ENCODE peak calls at places on chromosome 10, in seven cellular contexts. Z, V, D, M, C, F and R are unnamed samples.

GRCh38 chr10:110617455-110618162 is 26.5 kb upstream of the RBM20 start:
- DNase-seq in V (no peak), D (no peak), Z (no peak), C (peak; percentile 38), F (peak; percentile 66), M (no peak), R (no peak)

GRCh38 chr10:14822879-14823755 is 14.7 kb downstream of the CDNF start:
- DNase-seq in F (no peak), C (peak; percentile 32), V (peak; percentile 56), M (peak; percentile 12), Z (peak; percentile 20), D (no peak), R (no peak)

GRCh38 chr10:77869626-77870420 is 56.7 kb downstream of the DLG5 start:
- DNase-seq in M (peak; percentile 39), F (no peak), C (no peak), D (no peak), V (no peak), Z (no peak), R (no peak)

GRCh38 chr10:22851865-22852239 is 76.0 kb upstream of the ARMC3 start:
- DNase-seq in C (no peak), F (no peak), M (peak; percentile 74), Z (no peak), V (no peak), D (no peak), R (no peak)

GRCh38 chr10:88477343-88478085 is 105.6 kb downstream of the RNLS start:
- DNase-seq in M (peak; percentile 15), C (no peak), F (no peak), Z (no peak), D (no peak), V (no peak), R (no peak)

GRCh38 chr10:6173203-6173602 is 29.5 kb upstream of the PFKFB3 start:
- DNase-seq in F (no peak), C (no peak), V (no peak), Z (peak; percentile 61), D (no peak), M (no peak), R (no peak)

GRCh38 chr10:47154762-47155161 is 145.2 kb upstream of the GDF10 start:
- DNase-seq in V (no peak), M (no peak), Z (no peak), D (no peak), F (no peak), C (no peak), R (no peak)

GRCh38 chr10:86497621-86498020 is 24.0 kb downstream of the WAPL start:
- DNase-seq in F (no peak), M (peak; percentile 57), V (no peak), Z (no peak), D (no peak), C (no peak), R (no peak)

GRCh38 chr10:28818645-28819036 is 141.3 kb downstream of the BAMBI start:
- DNase-seq in V (no peak), M (no peak), Z (no peak), F (peak; percentile 47), D (no peak), C (no peak), R (peak; percentile 4)